ENCODE peak calls at places on chromosomes 6 and 20, in five cellular contexts. One of them, this sample, is unnamed.

GRCh38 chr20:57481281-57481711 is 43.6 kb downstream of the CTCFL start:
- DNase-seq in H1: no peak
- DNase-seq in H9: no peak
- DNase-seq in neuronal stem cell: no peak
- DNase-seq in mesenchymal stem cell: no peak
- DNase-seq in this sample: no peak

GRCh38 chr6:6674872-6675271 is 86.4 kb downstream of the LY86 start:
- DNase-seq in H1: no peak
- DNase-seq in H9: peak; percentile 68
- DNase-seq in neuronal stem cell: no peak
- DNase-seq in mesenchymal stem cell: no peak
- DNase-seq in this sample: no peak

GRCh38 chr6:12842126-12842525 is 125.6 kb downstream of the PHACTR1 start:
- DNase-seq in H1: no peak
- DNase-seq in H9: no peak
- DNase-seq in neuronal stem cell: no peak
- DNase-seq in mesenchymal stem cell: no peak
- DNase-seq in this sample: no peak

GRCh38 chr6:40330301-40330721 is 256.9 kb downstream of the LRFN2 start:
- DNase-seq in H1: no peak
- DNase-seq in H9: peak; percentile 62
- DNase-seq in neuronal stem cell: no peak
- DNase-seq in mesenchymal stem cell: no peak
- DNase-seq in this sample: no peak

GRCh38 chr6:113694278-113695077 is 162.7 kb upstream of the MARCKS start:
- DNase-seq in H1: no peak
- DNase-seq in H9: no peak
- DNase-seq in neuronal stem cell: no peak
- DNase-seq in mesenchymal stem cell: peak; percentile 54
- DNase-seq in this sample: no peak

GRCh38 chr6:106084973-106085686 is 1.0 kb upstream of the PRDM1 start:
- DNase-seq in H1: no peak
- DNase-seq in H9: no peak
- DNase-seq in neuronal stem cell: no peak
- DNase-seq in mesenchymal stem cell: peak; percentile 80
- DNase-seq in this sample: no peak

GRCh38 chr6:31764239-31764638 is 1.8 kb downstream of the SAPCD1 start:
- DNase-seq in H1: no peak
- DNase-seq in H9: no peak
- DNase-seq in neuronal stem cell: no peak
- DNase-seq in mesenchymal stem cell: no peak
- DNase-seq in this sample: no peak

GRCh38 chr6:26258199-26258977 is 106.6 kb upstream of the BTN3A2 start:
- DNase-seq in H1: no peak
- DNase-seq in H9: no peak
- DNase-seq in neuronal stem cell: no peak
- DNase-seq in mesenchymal stem cell: no peak
- DNase-seq in this sample: no peak

GRCh38 chr6:37972994-37973757 is 153.6 kb downstream of the ZFAND3 start:
- DNase-seq in H1: no peak
- DNase-seq in H9: no peak
- DNase-seq in neuronal stem cell: no peak
- DNase-seq in mesenchymal stem cell: peak; percentile 43
- DNase-seq in this sample: peak; percentile 36

GRCh38 chr20:6819599-6819998 is 52.1 kb downstream of the BMP2 start:
- DNase-seq in H1: no peak
- DNase-seq in H9: no peak
- DNase-seq in neuronal stem cell: no peak
- DNase-seq in mesenchymal stem cell: peak; percentile 7
- DNase-seq in this sample: no peak

GRCh38 chr20:36482044-36482473 is 59.3 kb upstream of the MYL9 start:
- DNase-seq in H1: no peak
- DNase-seq in H9: no peak
- DNase-seq in neuronal stem cell: no peak
- DNase-seq in mesenchymal stem cell: no peak
- DNase-seq in this sample: no peak

GRCh38 chr20:6473197-6473596 is 294.3 kb upstream of the BMP2 start:
- DNase-seq in H1: no peak
- DNase-seq in H9: no peak
- DNase-seq in neuronal stem cell: no peak
- DNase-seq in mesenchymal stem cell: peak; percentile 70
- DNase-seq in this sample: peak; percentile 7

GRCh38 chr6:113591896-113592827 is 265.0 kb upstream of the MARCKS start:
- DNase-seq in H1: no peak
- DNase-seq in H9: no peak
- DNase-seq in neuronal stem cell: no peak
- DNase-seq in mesenchymal stem cell: peak; percentile 33
- DNase-seq in this sample: no peak

GRCh38 chr20:24643731-24644130 is 174.3 kb downstream of the SYNDIG1 start:
- DNase-seq in H1: no peak
- DNase-seq in H9: no peak
- DNase-seq in neuronal stem cell: no peak
- DNase-seq in mesenchymal stem cell: no peak
- DNase-seq in this sample: no peak

GRCh38 chr20:8255945-8256632 is 124.0 kb downstream of the PLCB1 start:
- DNase-seq in H1: no peak
- DNase-seq in H9: no peak
- DNase-seq in neuronal stem cell: no peak
- DNase-seq in mesenchymal stem cell: peak; percentile 67
- DNase-seq in this sample: no peak

GRCh38 chr20:63265891-63266515 is 6.6 kb upstream of the ARFGAP1 start:
- DNase-seq in H1: no peak
- DNase-seq in H9: no peak
- DNase-seq in neuronal stem cell: no peak
- DNase-seq in mesenchymal stem cell: no peak
- DNase-seq in this sample: peak; percentile 84

GRCh38 chr6:31652925-31653724 is 664 bp upstream of the BAG6 start:
- DNase-seq in H1: peak; percentile 76
- DNase-seq in H9: peak; percentile 93
- DNase-seq in neuronal stem cell: peak; percentile 21
- DNase-seq in mesenchymal stem cell: peak; percentile 96
- DNase-seq in this sample: peak; percentile 75

GRCh38 chr6:144953552-144954240 is 668.6 kb downstream of the UTRN start:
- DNase-seq in H1: peak; percentile 41
- DNase-seq in H9: no peak
- DNase-seq in neuronal stem cell: no peak
- DNase-seq in mesenchymal stem cell: no peak
- DNase-seq in this sample: peak; percentile 75

GRCh38 chr6:157637941-157638340 is 185.1 kb upstream of the SNX9 start:
- DNase-seq in H1: no peak
- DNase-seq in H9: no peak
- DNase-seq in neuronal stem cell: no peak
- DNase-seq in mesenchymal stem cell: no peak
- DNase-seq in this sample: no peak

GRCh38 chr6:43575105-43575771 is 600 bp downstream of the XPO5 start:
- DNase-seq in H1: no peak
- DNase-seq in H9: peak; percentile 48
- DNase-seq in neuronal stem cell: peak; percentile 46
- DNase-seq in mesenchymal stem cell: peak; percentile 49
- DNase-seq in this sample: peak; percentile 40

GRCh38 chr6:32886674-32887383 is 32.8 kb downstream of the PSMB9 start:
- DNase-seq in H1: no peak
- DNase-seq in H9: no peak
- DNase-seq in neuronal stem cell: no peak
- DNase-seq in mesenchymal stem cell: peak; percentile 23
- DNase-seq in this sample: no peak

GRCh38 chr6:55898342-55898741 is 23.0 kb upstream of the BMP5 start:
- DNase-seq in H1: no peak
- DNase-seq in H9: no peak
- DNase-seq in neuronal stem cell: no peak
- DNase-seq in mesenchymal stem cell: peak; percentile 12
- DNase-seq in this sample: peak; percentile 54

GRCh38 chr6:55901765-55902164 is 26.4 kb upstream of the BMP5 start:
- DNase-seq in H1: no peak
- DNase-seq in H9: no peak
- DNase-seq in neuronal stem cell: no peak
- DNase-seq in mesenchymal stem cell: no peak
- DNase-seq in this sample: no peak

DNA sequence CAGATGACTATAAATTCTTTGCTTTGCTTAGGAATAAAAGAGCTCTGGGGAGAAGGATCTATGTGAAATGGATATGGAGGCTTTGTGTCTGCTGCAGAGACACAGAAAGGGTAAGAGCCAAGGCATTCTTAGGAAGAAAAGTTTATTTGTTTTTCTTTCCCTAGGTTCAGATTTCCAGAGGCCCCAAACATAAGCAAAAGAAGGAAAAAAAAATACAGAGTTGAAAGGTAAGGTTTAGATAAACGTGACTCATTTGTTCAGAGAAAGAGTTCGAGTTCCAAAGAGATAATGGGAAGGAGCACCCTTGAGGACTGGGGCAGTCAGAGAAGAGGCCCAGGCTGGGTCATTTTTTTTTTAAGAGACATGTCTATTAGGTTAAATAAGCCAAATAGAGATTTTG is 27.4 kb upstream of the BMP5 start:
- DNase-seq in H1: no peak
- DNase-seq in H9: no peak
- DNase-seq in neuronal stem cell: no peak
- DNase-seq in mesenchymal stem cell: peak; percentile 58
- DNase-seq in this sample: no peak
- H2BK12ac ChIP-seq in H1: no peak overlapping the region
- H2BK12ac ChIP-seq in H9: no peak overlapping the region
- H2BK12ac ChIP-seq in neuronal stem cell: no peak overlapping the region
- H2BK12ac ChIP-seq in mesenchymal stem cell: no peak overlapping the region
- H2BK12ac ChIP-seq in this sample: no peak overlapping the region

GRCh38 chr6:35142578-35142977 is 1.4 kb upstream of the TCP11 start:
- DNase-seq in H1: no peak
- DNase-seq in H9: no peak
- DNase-seq in neuronal stem cell: no peak
- DNase-seq in mesenchymal stem cell: no peak
- DNase-seq in this sample: no peak
- H3K4ac ChIP-seq in H1: no peak overlapping the region
- H3K4ac ChIP-seq in H9: no peak overlapping the region
- H3K4ac ChIP-seq in neuronal stem cell: no peak overlapping the region
- H3K4ac ChIP-seq in mesenchymal stem cell: no peak overlapping the region
- H3K4ac ChIP-seq in this sample: no peak overlapping the region

GRCh38 chr6:165679326-165679725 is 16.3 kb upstream of the PDE10A start:
- DNase-seq in H1: no peak
- DNase-seq in H9: no peak
- DNase-seq in neuronal stem cell: no peak
- DNase-seq in mesenchymal stem cell: no peak
- DNase-seq in this sample: peak; percentile 77

GRCh38 chr6:165684333-165684732 is 21.3 kb upstream of the PDE10A start:
- DNase-seq in H1: no peak
- DNase-seq in H9: no peak
- DNase-seq in neuronal stem cell: no peak
- DNase-seq in mesenchymal stem cell: no peak
- DNase-seq in this sample: no peak

GRCh38 chr6:165678904-165679303 is 15.9 kb upstream of the PDE10A start:
- DNase-seq in H1: no peak
- DNase-seq in H9: no peak
- DNase-seq in neuronal stem cell: no peak
- DNase-seq in mesenchymal stem cell: no peak
- DNase-seq in this sample: no peak

GRCh38 chr6:165678429-165678828 is 15.4 kb upstream of the PDE10A start:
- DNase-seq in H1: no peak
- DNase-seq in H9: no peak
- DNase-seq in neuronal stem cell: no peak
- DNase-seq in mesenchymal stem cell: no peak
- DNase-seq in this sample: no peak

DNA sequence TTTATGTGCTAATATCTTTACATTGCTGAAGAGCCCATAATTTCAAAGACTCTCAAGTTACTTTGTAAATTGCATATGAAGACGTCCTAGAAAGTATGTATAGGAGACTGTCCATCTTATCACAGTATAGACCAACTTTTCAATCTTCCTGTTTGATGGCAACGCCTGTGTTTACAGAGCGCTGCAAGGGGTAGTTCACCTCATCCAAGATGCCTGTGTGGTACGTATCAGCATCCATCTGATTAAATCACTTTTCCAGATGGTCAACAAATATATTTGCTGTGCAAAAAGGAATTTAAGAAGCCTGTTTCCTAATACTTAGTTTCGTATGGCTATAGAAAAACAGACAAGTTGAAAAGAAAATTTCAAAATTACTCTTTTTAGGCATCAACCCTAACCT is 17.9 kb upstream of the PDE10A start:
- DNase-seq in H1: no peak
- DNase-seq in H9: no peak
- DNase-seq in neuronal stem cell: no peak
- DNase-seq in mesenchymal stem cell: no peak
- DNase-seq in this sample: no peak
- H2BK12ac ChIP-seq in H1: no peak overlapping the region
- H2BK12ac ChIP-seq in H9: no peak overlapping the region
- H2BK12ac ChIP-seq in neuronal stem cell: no peak overlapping the region
- H2BK12ac ChIP-seq in mesenchymal stem cell: no peak overlapping the region
- H2BK12ac ChIP-seq in this sample: no peak overlapping the region

GRCh38 chr6:11142296-11143027 is 30.9 kb upstream of the ERVFRD-1 start:
- DNase-seq in H1: no peak
- DNase-seq in H9: no peak
- DNase-seq in neuronal stem cell: no peak
- DNase-seq in mesenchymal stem cell: no peak
- DNase-seq in this sample: no peak

GRCh38 chr6:11144393-11144829 is 32.9 kb upstream of the ERVFRD-1 start:
- DNase-seq in H1: peak; percentile 38
- DNase-seq in H9: peak; percentile 77
- DNase-seq in neuronal stem cell: peak; percentile 58
- DNase-seq in mesenchymal stem cell: peak; percentile 77
- DNase-seq in this sample: peak; percentile 51

GRCh38 chr6:11140061-11140460 is 28.5 kb upstream of the ERVFRD-1 start:
- DNase-seq in H1: no peak
- DNase-seq in H9: no peak
- DNase-seq in neuronal stem cell: no peak
- DNase-seq in mesenchymal stem cell: peak; percentile 78
- DNase-seq in this sample: peak; percentile 24

GRCh38 chr6:11146117-11146826 is 34.7 kb upstream of the ERVFRD-1 start:
- DNase-seq in H1: no peak
- DNase-seq in H9: peak; percentile 39
- DNase-seq in neuronal stem cell: no peak
- DNase-seq in mesenchymal stem cell: no peak
- DNase-seq in this sample: no peak

DNA sequence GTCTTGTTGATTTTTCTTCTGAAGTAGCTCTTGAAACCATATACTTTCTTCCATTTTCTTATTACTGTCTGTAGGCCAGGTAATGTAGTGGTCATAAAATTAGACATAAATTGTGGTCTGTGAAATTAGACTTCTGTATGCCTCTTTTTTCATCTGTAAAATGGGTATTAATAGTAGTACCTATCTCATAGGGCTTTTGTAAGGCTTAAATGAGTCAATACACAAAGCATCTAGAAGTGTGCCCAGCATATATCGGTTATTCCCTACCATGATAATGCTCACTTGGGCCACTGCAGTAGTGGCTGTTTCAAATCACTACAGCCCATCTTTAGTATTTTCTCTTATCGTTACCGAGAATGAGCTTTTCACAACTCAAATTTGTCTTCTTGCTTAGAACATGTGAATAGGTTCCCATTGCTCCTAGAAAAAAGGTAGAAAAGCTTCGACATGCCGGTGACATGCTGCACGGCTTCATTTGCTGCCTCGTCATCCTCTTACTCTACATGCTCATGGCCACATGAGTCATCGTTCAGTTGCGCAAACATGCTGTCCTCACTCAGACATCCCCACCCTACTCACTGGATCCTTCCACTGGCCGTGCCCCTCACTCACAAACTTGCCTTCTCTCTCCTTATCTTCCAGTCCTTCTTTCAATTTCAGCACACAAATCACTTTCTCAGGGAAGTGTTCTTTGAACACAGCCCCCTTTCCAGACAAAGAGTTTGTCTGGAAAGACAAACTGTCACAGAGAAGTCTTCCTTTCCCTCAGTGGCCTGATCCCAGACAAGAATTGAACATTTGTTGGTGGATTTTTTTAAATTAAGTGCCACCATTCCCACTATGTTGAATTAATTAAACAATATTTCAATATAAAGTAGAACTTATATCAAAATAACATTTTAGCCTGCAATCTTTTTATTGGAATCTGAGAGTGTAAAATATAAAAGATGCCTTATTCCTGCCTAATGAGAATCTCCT is 32.2 kb upstream of the ERVFRD-1 start:
- DNase-seq in H1: no peak
- DNase-seq in H9: no peak
- DNase-seq in neuronal stem cell: no peak
- DNase-seq in mesenchymal stem cell: peak; percentile 97
- DNase-seq in this sample: peak; percentile 91
- H3K4ac ChIP-seq in H1: no peak overlapping the region
- H3K4ac ChIP-seq in H9: no peak overlapping the region
- H3K4ac ChIP-seq in neuronal stem cell: no peak overlapping the region
- H3K4ac ChIP-seq in mesenchymal stem cell: no peak overlapping the region
- H3K4ac ChIP-seq in this sample: no peak overlapping the region

This sample was measured in trophoblast cell.